ENCODE peak calls at places on chromosomes 13 and 19, in seven cellular contexts. One of them, this sample, is unnamed.

GRCh38 chr13:35179494-35179893 is 237.4 kb downstream of the NBEA start:
- DNase-seq in effector memory CD8-positive, alpha-beta T cell: no peak
- DNase-seq in suprapubic skin: no peak
- DNase-seq in activated T-helper 1 cell treated with Interleukin-2 at 50 U/mL for 16 hours: no peak
- DNase-seq in CD8-positive, alpha-beta memory T cell: no peak
- DNase-seq in cardiac muscle cell: peak; percentile 2
- DNase-seq in RWPE1: no peak
- DNase-seq in this sample: no peak

GRCh38 chr13:24217601-24218281 is 57.2 kb downstream of the SPATA13 start:
- DNase-seq in effector memory CD8-positive, alpha-beta T cell: no peak
- DNase-seq in suprapubic skin: no peak
- DNase-seq in activated T-helper 1 cell treated with Interleukin-2 at 50 U/mL for 16 hours: no peak
- DNase-seq in CD8-positive, alpha-beta memory T cell: no peak
- DNase-seq in cardiac muscle cell: no peak
- DNase-seq in RWPE1: no peak
- DNase-seq in this sample: no peak

GRCh38 chr13:87274209-87274819 is 396.9 kb upstream of the SLITRK5 start:
- DNase-seq in effector memory CD8-positive, alpha-beta T cell: peak; percentile 38
- DNase-seq in suprapubic skin: no peak
- DNase-seq in activated T-helper 1 cell treated with Interleukin-2 at 50 U/mL for 16 hours: no peak
- DNase-seq in CD8-positive, alpha-beta memory T cell: peak; percentile 7
- DNase-seq in cardiac muscle cell: peak; percentile 77
- DNase-seq in RWPE1: peak; percentile 19
- DNase-seq in this sample: peak; percentile 55

GRCh38 chr19:44846455-44847143 is 502 bp downstream of the NECTIN2 start:
- DNase-seq in effector memory CD8-positive, alpha-beta T cell: no peak
- DNase-seq in suprapubic skin: peak; percentile 83
- DNase-seq in activated T-helper 1 cell treated with Interleukin-2 at 50 U/mL for 16 hours: no peak
- DNase-seq in CD8-positive, alpha-beta memory T cell: no peak
- DNase-seq in cardiac muscle cell: peak; percentile 76
- DNase-seq in RWPE1: peak; percentile 34
- DNase-seq in this sample: peak; percentile 80

GRCh38 chr19:48249502-48250014 is 6.2 kb downstream of the CARD8 start:
- DNase-seq in effector memory CD8-positive, alpha-beta T cell: peak; percentile 55
- DNase-seq in suprapubic skin: no peak
- DNase-seq in activated T-helper 1 cell treated with Interleukin-2 at 50 U/mL for 16 hours: peak; percentile 55
- DNase-seq in CD8-positive, alpha-beta memory T cell: peak; percentile 61
- DNase-seq in cardiac muscle cell: no peak
- DNase-seq in RWPE1: no peak
- DNase-seq in this sample: no peak

GRCh38 chr13:77177646-77178045 is 149.2 kb downstream of the MYCBP2 start:
- DNase-seq in effector memory CD8-positive, alpha-beta T cell: no peak
- DNase-seq in suprapubic skin: no peak
- DNase-seq in activated T-helper 1 cell treated with Interleukin-2 at 50 U/mL for 16 hours: no peak
- DNase-seq in CD8-positive, alpha-beta memory T cell: no peak
- DNase-seq in cardiac muscle cell: no peak
- DNase-seq in RWPE1: no peak
- DNase-seq in this sample: no peak

GRCh38 chr13:106161186-106161585 is 374.3 kb downstream of the EFNB2 start:
- DNase-seq in effector memory CD8-positive, alpha-beta T cell: no peak
- DNase-seq in suprapubic skin: no peak
- DNase-seq in activated T-helper 1 cell treated with Interleukin-2 at 50 U/mL for 16 hours: no peak
- DNase-seq in CD8-positive, alpha-beta memory T cell: no peak
- DNase-seq in cardiac muscle cell: no peak
- DNase-seq in RWPE1: no peak
- DNase-seq in this sample: no peak

GRCh38 chr13:99276706-99277105 is 18.5 kb upstream of the GPR18 start:
- DNase-seq in effector memory CD8-positive, alpha-beta T cell: no peak
- DNase-seq in suprapubic skin: no peak
- DNase-seq in activated T-helper 1 cell treated with Interleukin-2 at 50 U/mL for 16 hours: no peak
- DNase-seq in CD8-positive, alpha-beta memory T cell: no peak
- DNase-seq in cardiac muscle cell: no peak
- DNase-seq in RWPE1: no peak
- DNase-seq in this sample: no peak

GRCh38 chr19:33683881-33684549 is 62.3 kb downstream of the CHST8 start:
- DNase-seq in effector memory CD8-positive, alpha-beta T cell: no peak
- DNase-seq in suprapubic skin: peak; percentile 45
- DNase-seq in activated T-helper 1 cell treated with Interleukin-2 at 50 U/mL for 16 hours: no peak
- DNase-seq in CD8-positive, alpha-beta memory T cell: no peak
- DNase-seq in cardiac muscle cell: peak; percentile 92
- DNase-seq in RWPE1: peak; percentile 59
- DNase-seq in this sample: peak; percentile 5

This sample was measured in NT2/D1.